ENCODE peak calls at places on chromosomes 11 and 22, in nine cellular contexts. R, I, S, O, B, W, A, F and H are unnamed samples.

GRCh38 chr11:106961048-106961447 is 57.2 kb downstream of the GUCY1A2 start:
- DNase-seq in R (no peak), I (no peak), S (no peak), O (no peak), B (no peak), W (no peak), A (no peak), F (no peak), H (no peak)

GRCh38 chr11:3920148-3920852 is 64.8 kb downstream of the STIM1 start:
- DNase-seq in R (no peak), I (peak; percentile 39), S (peak; percentile 57), O (no peak), B (peak; percentile 48), W (peak; percentile 79), A (no peak), F (peak; percentile 69), H (no peak)

GRCh38 chr11:1041936-1042608 is 5.6 kb upstream of the MUC6 start:
- DNase-seq in R (no peak), I (no peak), S (no peak), O (no peak), B (no peak), W (no peak), A (no peak), F (no peak), H (no peak)

GRCh38 chr22:43506487-43506886 is 94.7 kb downstream of the MPPED1 start:
- DNase-seq in R (no peak), I (no peak), S (no peak), O (no peak), B (no peak), W (no peak), A (no peak), F (no peak), H (no peak)

GRCh38 chr11:125055107-125055715 is 7.9 kb upstream of the SLC37A2 start:
- DNase-seq in R (no peak), I (no peak), S (no peak), O (no peak), B (no peak), W (no peak), A (no peak), F (no peak), H (no peak)

GRCh38 chr22:23204541-23205157 is 24.3 kb downstream of the BCR start:
- DNase-seq in R (no peak), I (no peak), S (no peak), O (no peak), B (no peak), W (no peak), A (no peak), F (no peak), H (no peak)

GRCh38 chr22:42791721-42792452 is 65.2 kb downstream of the ARFGAP3 start:
- DNase-seq in R (no peak), I (no peak), S (no peak), O (no peak), B (no peak), W (no peak), A (no peak), F (no peak), H (no peak)

GRCh38 chr11:112417339-112417738 is 156.7 kb upstream of the PLET1 start:
- DNase-seq in R (no peak), I (no peak), S (no peak), O (no peak), B (no peak), W (no peak), A (no peak), F (no peak), H (no peak)

GRCh38 chr11:9254416-9254815 is 10.7 kb downstream of the DENND5A start:
- DNase-seq in R (no peak), I (no peak), S (no peak), O (no peak), B (no peak), W (no peak), A (no peak), F (no peak), H (no peak)

GRCh38 chr11:12786450-12786849 is 112.2 kb downstream of the TEAD1 start:
- DNase-seq in R (no peak), I (no peak), S (no peak), O (no peak), B (no peak), W (no peak), A (no peak), F (no peak), H (no peak)

GRCh38 chr11:37511425-37511933 is 913.4 kb upstream of the RAG2 start:
- DNase-seq in R (no peak), I (no peak), S (no peak), O (no peak), B (no peak), W (no peak), A (no peak), F (no peak), H (no peak)

GRCh38 chr22:38455530-38456271 is 702 bp upstream of the KCNJ4 start:
- DNase-seq in R (no peak), I (no peak), S (no peak), O (no peak), B (no peak), W (no peak), A (peak; percentile 41), F (no peak), H (no peak)

GRCh38 chr11:123457187-123457770 is 27.2 kb downstream of the GRAMD1B start:
- DNase-seq in R (no peak), I (no peak), S (no peak), O (no peak), B (no peak), W (peak; percentile 66), A (no peak), F (no peak), H (no peak)

GRCh38 chr22:37337204-37337943 is 55.1 kb downstream of the CYTH4 start:
- DNase-seq in R (no peak), I (no peak), S (no peak), O (no peak), B (no peak), W (no peak), A (no peak), F (no peak), H (no peak)

GRCh38 chr11:117861151-117862018 is 15.1 kb downstream of the FXYD6 start:
- DNase-seq in R (no peak), I (no peak), S (no peak), O (peak; percentile 80), B (no peak), W (peak; percentile 44), A (peak; percentile 33), F (no peak), H (no peak)

GRCh38 chr11:110376711-110377324 is 52.9 kb upstream of the FDX1 start:
- DNase-seq in R (peak; percentile 44), I (no peak), S (no peak), O (peak; percentile 55), B (no peak), W (peak; percentile 73), A (peak; percentile 84), F (no peak), H (peak; percentile 50)

GRCh38 chr11:64936539-64936938 is 846 bp upstream of the GPHA2 start:
- DNase-seq in R (no peak), I (no peak), S (no peak), O (no peak), B (no peak), W (peak; percentile 24), A (no peak), F (no peak), H (no peak)

GRCh38 chr11:68498903-68499883 is 38.6 kb downstream of the PPP6R3 start:
- DNase-seq in R (no peak), I (no peak), S (no peak), O (no peak), B (no peak), W (no peak), A (no peak), F (no peak), H (no peak)

GRCh38 chr22:49481651-49482399 is 345.8 kb downstream of the BRD1 start:
- DNase-seq in R (no peak), I (no peak), S (no peak), O (no peak), B (no peak), W (no peak), A (no peak), F (no peak), H (no peak)

GRCh38 chr11:59562292-59562691 is 51.0 kb downstream of the OR4D9 start:
- DNase-seq in R (no peak), I (no peak), S (no peak), O (no peak), B (no peak), W (no peak), A (no peak), F (no peak), H (no peak)

GRCh38 chr11:29324328-29324727 is 692.5 kb downstream of the KCNA4 start:
- DNase-seq in R (no peak), I (no peak), S (no peak), O (no peak), B (no peak), W (no peak), A (no peak), F (no peak), H (no peak)

GRCh38 chr11:72081856-72082255 is 1.2 kb downstream of the LRRC51 start:
- DNase-seq in R (no peak), I (no peak), S (no peak), O (no peak), B (no peak), W (no peak), A (no peak), F (no peak), H (no peak)

GRCh38 chr11:114128399-114128798 is 68.9 kb downstream of the ZBTB16 start:
- DNase-seq in R (no peak), I (no peak), S (no peak), O (no peak), B (no peak), W (no peak), A (no peak), F (no peak), H (no peak)

GRCh38 chr11:58061813-58062212 is 31.1 kb downstream of the OR6Q1 start:
- DNase-seq in R (no peak), I (no peak), S (no peak), O (no peak), B (no peak), W (no peak), A (no peak), F (no peak), H (no peak)

GRCh38 chr11:125689460-125689859 is 8.8 kb upstream of the ACRV1 start:
- DNase-seq in R (no peak), I (no peak), S (no peak), O (no peak), B (no peak), W (no peak), A (no peak), F (no peak), H (no peak)

GRCh38 chr11:121467965-121468364 is 15.2 kb upstream of the SORL1-AS1 start:
- DNase-seq in R (no peak), I (peak; percentile 72), S (peak; percentile 68), O (peak; percentile 49), B (peak; percentile 42), W (peak; percentile 63), A (no peak), F (peak; percentile 74), H (no peak)

GRCh38 chr11:128040603-128041002 is 546.8 kb downstream of the ETS1 start:
- DNase-seq in R (no peak), I (no peak), S (no peak), O (no peak), B (no peak), W (no peak), A (no peak), F (no peak), H (no peak)

GRCh38 chr22:35312198-35313059 is 12.7 kb downstream of the TOM1 start:
- DNase-seq in R (no peak), I (no peak), S (no peak), O (no peak), B (no peak), W (peak; percentile 85), A (no peak), F (no peak), H (no peak)

GRCh38 chr11:63911440-63911839 is 5.5 kb downstream of the RCOR2 start:
- DNase-seq in R (no peak), I (no peak), S (no peak), O (no peak), B (no peak), W (no peak), A (no peak), F (no peak), H (no peak)

GRCh38 chr11:115869780-115870431 is 365.7 kb upstream of the CADM1 start:
- DNase-seq in R (no peak), I (no peak), S (no peak), O (no peak), B (no peak), W (no peak), A (peak; percentile 25), F (no peak), H (no peak)

GRCh38 chr11:69834251-69834650 is 15.0 kb upstream of the FGF3 start:
- DNase-seq in R (no peak), I (no peak), S (no peak), O (no peak), B (no peak), W (peak; percentile 36), A (no peak), F (no peak), H (no peak)